ENCODE peak calls at places on chromosomes 12 and 14, in eight cellular contexts. A is GM12878, K is HCT116, R is SK-N-SH, L is GM23338, E is K562, W is H1, F is HepG2. T is an unnamed sample.

GRCh38 chr12:74892057-74892633 is 317.5 kb downstream of the KCNC2 start:
- DNase-seq in A (no peak), K (no peak), R (no peak), L (no peak), E (no peak), W (no peak), F (no peak), T (no peak)

GRCh38 chr12:121138284-121138683 is 5.6 kb downstream of the P2RX7 start:
- DNase-seq in A (no peak), K (no peak), R (no peak), L (peak; percentile 24), E (peak; percentile 64), W (no peak), F (no peak), T (no peak)

GRCh38 chr14:95196268-95196667 is 38.9 kb upstream of the DICER1 start:
- DNase-seq in A (no peak), K (peak; percentile 6), R (no peak), L (peak; percentile 45), E (peak; percentile 36), W (no peak), F (peak; percentile 9), T (no peak)

GRCh38 chr14:55160989-55161388 is 30.4 kb downstream of the DLGAP5 start:
- DNase-seq in A (no peak), K (peak; percentile 6), R (peak; percentile 50), L (no peak), E (no peak), W (no peak), F (peak; percentile 8), T (peak; percentile 57)

GRCh38 chr12:6161124-6161882 is 36.8 kb upstream of the VWF start:
- DNase-seq in A (no peak), K (no peak), R (peak; percentile 36), L (no peak), E (no peak), W (no peak), F (no peak), T (peak; percentile 88)

GRCh38 chr14:24327303-24327702 is 7.6 kb downstream of the ADCY4 start:
- DNase-seq in A (no peak), K (no peak), R (no peak), L (no peak), E (no peak), W (no peak), F (no peak), T (no peak)

GRCh38 chr12:93163260-93164036 is 214.3 kb upstream of the NUDT4 start:
- DNase-seq in A (no peak), K (no peak), R (no peak), L (no peak), E (no peak), W (no peak), F (no peak), T (no peak)

GRCh38 chr14:101982621-101983020 is 18.2 kb downstream of the DYNC1H1 start:
- DNase-seq in A (no peak), K (no peak), R (no peak), L (no peak), E (no peak), W (no peak), F (no peak), T (no peak)

GRCh38 chr12:78887444-78887843 is 22.9 kb downstream of the SYT1 start:
- DNase-seq in A (no peak), K (no peak), R (no peak), L (no peak), E (no peak), W (no peak), F (no peak), T (no peak)

GRCh38 chr12:122072031-122072970 is 6.3 kb upstream of the MLXIP start:
- DNase-seq in A (no peak), K (no peak), R (peak; percentile 83), L (no peak), E (no peak), W (no peak), F (no peak), T (peak; percentile 84)

GRCh38 chr12:92297932-92298681 is 152.5 kb upstream of the BTG1 start:
- DNase-seq in A (no peak), K (no peak), R (no peak), L (no peak), E (no peak), W (no peak), F (no peak), T (no peak)

GRCh38 chr14:55731247-55731872 is 151.4 kb downstream of the KTN1 start:
- DNase-seq in A (no peak), K (no peak), R (no peak), L (no peak), E (no peak), W (no peak), F (no peak), T (no peak)

GRCh38 chr12:52246720-52247621 is 13.9 kb downstream of the KRT7 start:
- DNase-seq in A (no peak), K (peak; percentile 50), R (no peak), L (peak; percentile 16), E (no peak), W (no peak), F (peak; percentile 82), T (no peak)

GRCh38 chr12:52251367-52252055 is 18.5 kb downstream of the KRT7 start:
- DNase-seq in A (no peak), K (no peak), R (no peak), L (no peak), E (no peak), W (no peak), F (no peak), T (no peak)

GRCh38 chr14:57492859-57493258 is 798 bp downstream of the CCDC198 start:
- DNase-seq in A (no peak), K (no peak), R (no peak), L (no peak), E (no peak), W (no peak), F (peak; percentile 22), T (no peak)

GRCh38 chr14:95318870-95319311 is 817 bp downstream of the CLMN start:
- DNase-seq in A (no peak), K (no peak), R (no peak), L (peak; percentile 62), E (no peak), W (no peak), F (no peak), T (no peak)

GRCh38 chr14:94501588-94502516 is 7.4 kb downstream of the SERPINA12 start:
- DNase-seq in A (no peak), K (no peak), R (no peak), L (no peak), E (no peak), W (no peak), F (peak; percentile 62), T (no peak)

GRCh38 chr12:105315726-105316125 is 14.8 kb upstream of the C12orf75 start:
- DNase-seq in A (no peak), K (no peak), R (no peak), L (no peak), E (no peak), W (no peak), F (no peak), T (no peak)

GRCh38 chr12:131091976-131092691 is 138.4 kb downstream of the ADGRD1 start:
- DNase-seq in A (peak; percentile 38), K (no peak), R (no peak), L (no peak), E (no peak), W (no peak), F (no peak), T (no peak)

GRCh38 chr14:91947196-91948184 is at the start of gene FBLN5:
- DNase-seq in A (no peak), K (no peak), R (peak; percentile 62), L (peak; percentile 83), E (peak; percentile 42), W (peak; percentile 72), F (no peak), T (peak; percentile 52)
- TF ChIP-seq POLR2AphosphoS5 in A (no peak), K (no peak), R (peak; percentile 64), L (peak; percentile 32), E (no peak), W (no peak), F (no peak), T (no peak)

GRCh38 chr14:41505491-41505890 is 101.2 kb upstream of the LRFN5 start:
- DNase-seq in A (no peak), K (no peak), R (no peak), L (peak; percentile 37), E (no peak), W (no peak), F (no peak), T (no peak)
- H2AFZ ChIP-seq in A (no peak overlapping the region), K (no peak overlapping the region), R (no peak overlapping the region), L (no peak overlapping the region), E (no peak overlapping the region), W (no peak overlapping the region), F (no peak overlapping the region), T (no peak overlapping the region)

GRCh38 chr14:78259831-78260230 is 89.7 kb downstream of the NRXN3 start:
- DNase-seq in A (no peak), K (no peak), R (no peak), L (no peak), E (no peak), W (no peak), F (no peak), T (no peak)
- H3K4me2 ChIP-seq in A (no peak overlapping the region), K (no peak overlapping the region), R (no peak overlapping the region), L (no peak overlapping the region), E (no peak overlapping the region), W (no peak overlapping the region), F (no peak overlapping the region), T (no peak overlapping the region)

GRCh38 chr14:104820669-104821228 is 19.8 kb downstream of the ZBTB42 start:
- DNase-seq in A (no peak), K (no peak), R (peak; percentile 92), L (peak; percentile 79), E (no peak), W (peak; percentile 63), F (peak; percentile 81), T (peak; percentile 49)

GRCh38 chr14:104821229-104821945 is 20.5 kb downstream of the ZBTB42 start:
- DNase-seq in A (no peak), K (no peak), R (no peak), L (no peak), E (no peak), W (no peak), F (no peak), T (no peak)

GRCh38 chr14:104821971-104822608 is 21.2 kb downstream of the ZBTB42 start:
- DNase-seq in A (no peak), K (no peak), R (no peak), L (no peak), E (no peak), W (no peak), F (no peak), T (no peak)

GRCh38 chr14:104824353-104824997 is 23.6 kb downstream of the ZBTB42 start:
- DNase-seq in A (no peak), K (no peak), R (no peak), L (no peak), E (no peak), W (no peak), F (no peak), T (no peak)

DNA sequence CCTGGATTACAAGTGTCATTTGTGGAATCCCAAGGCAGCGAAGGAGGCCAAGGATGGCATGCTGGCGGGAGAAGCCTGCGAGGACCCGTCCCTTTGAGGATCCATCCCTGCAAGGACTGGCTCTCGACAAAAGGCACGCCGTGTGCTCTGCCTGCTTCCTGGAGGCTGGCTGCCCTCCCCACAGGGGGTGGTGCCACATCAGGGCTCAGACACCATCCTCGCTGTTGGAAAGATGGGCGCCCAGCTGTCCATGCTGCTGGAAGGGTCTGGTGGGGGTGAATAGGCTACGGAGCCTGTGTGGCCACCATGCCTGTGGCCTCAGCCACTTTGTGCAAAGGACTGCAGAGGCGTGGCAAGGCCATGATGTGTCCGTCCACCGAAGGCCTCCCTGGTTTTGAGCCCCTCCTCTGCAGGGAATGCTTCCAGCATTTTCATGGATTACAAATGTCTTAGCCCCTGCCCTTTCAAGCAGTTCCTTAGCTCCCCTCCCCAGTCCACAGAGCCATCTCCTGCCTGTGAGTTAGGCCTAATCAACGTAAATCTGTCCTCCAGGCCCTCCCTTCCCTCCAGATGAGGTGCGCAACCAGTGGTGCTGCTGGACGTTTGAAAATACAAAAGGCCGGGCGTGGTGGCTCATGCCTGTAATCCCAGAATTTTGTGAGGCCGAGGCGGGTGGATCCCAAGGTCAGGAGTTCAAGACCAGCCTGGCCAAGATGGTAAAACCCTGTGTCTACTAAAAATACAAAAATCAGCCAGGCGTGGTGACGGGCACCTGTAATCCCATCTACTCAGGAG is 22.1 kb downstream of the ZBTB42 start:
- DNase-seq in A (no peak), K (no peak), R (no peak), L (no peak), E (no peak), W (no peak), F (no peak), T (no peak)
- TF ChIP-seq POLR2AphosphoS5 in A (no peak), K (no peak), R (no peak), L (no peak), E (no peak), W (no peak), F (no peak), T (no peak)

T was measured in endothelial cell of umbilical vein.